ENCODE peak calls at places on chromosomes 1 and 21, in seven cellular contexts. N, K, J, X, A, G and R are unnamed samples.

GRCh38 chr1:209029737-209030136 is 553.8 kb upstream of the CAMK1G start:
- DNase-seq in J (no peak), G (no peak), K (no peak), N (no peak), X (no peak), A (no peak), R (no peak)

GRCh38 chr1:67803380-67804279 is 29.6 kb downstream of the GNG12 start:
- DNase-seq in A (no peak), K (no peak), J (no peak), N (no peak), X (no peak), G (no peak), R (no peak)

GRCh38 chr1:247906504-247907047 is 11.2 kb downstream of the OR2W3 start:
- DNase-seq in J (no peak), N (no peak), K (no peak), G (peak), X (peak), A (no peak), R (no peak)

GRCh38 chr21:45951676-45952075 is 29.9 kb upstream of the COL6A1 start:
- DNase-seq in K (no peak), J (no peak), N (no peak), X (no peak), G (no peak), A (no peak), R (no peak)

GRCh38 chr1:32606565-32606964 is 43.8 kb downstream of the ZBTB8OS start:
- DNase-seq in G (no peak), A (no peak), J (no peak), K (no peak), N (no peak), X (no peak), R (no peak)

GRCh38 chr21:42942244-42942643 is 16.8 kb upstream of the ERVH48-1 start:
- DNase-seq in X (no peak), J (no peak), A (no peak), K (no peak), G (no peak), N (no peak), R (no peak)

GRCh38 chr1:5888606-5889211 is 103.5 kb downstream of the NPHP4 start:
- DNase-seq in A (no peak), J (no peak), K (peak), X (no peak), N (no peak), G (no peak), R (peak)

GRCh38 chr1:112083487-112083886 is 94.0 kb upstream of the KCND3 start:
- DNase-seq in N (peak), X (peak), K (no peak), G (no peak), J (no peak), A (no peak), R (no peak)